ENCODE peak calls at places on chromosomes 11 and 22, in five cellular contexts. One of them, this sample, is unnamed.

GRCh38 chr22:29004647-29005371 is 56.8 kb downstream of the C22orf31 start:
- DNase-seq in left colon: peak
- DNase-seq in amniotic stem cell: no peak
- DNase-seq in IMR-90: peak
- DNase-seq in fibroblast of mammary gland: no peak
- DNase-seq in this sample: no peak

GRCh38 chr22:47564651-47565050 is 802.2 kb downstream of the TBC1D22A start:
- DNase-seq in fibroblast of mammary gland: no peak
- DNase-seq in left colon: no peak
- DNase-seq in amniotic stem cell: no peak
- DNase-seq in IMR-90: no peak
- DNase-seq in this sample: no peak

GRCh38 chr11:117996058-117996457 is 9.9 kb downstream of the IL10RA start:
- DNase-seq in left colon: no peak
- DNase-seq in IMR-90: no peak
- DNase-seq in amniotic stem cell: no peak
- DNase-seq in fibroblast of mammary gland: no peak
- DNase-seq in this sample: no peak

GRCh38 chr11:31875861-31876625 is 64.9 kb upstream of the PAX6 start:
- DNase-seq in IMR-90: no peak
- DNase-seq in amniotic stem cell: no peak
- DNase-seq in fibroblast of mammary gland: no peak
- DNase-seq in left colon: no peak
- DNase-seq in this sample: no peak

GRCh38 chr22:27624705-27625104 is 176.9 kb downstream of the MN1 start:
- DNase-seq in fibroblast of mammary gland: no peak
- DNase-seq in IMR-90: no peak
- DNase-seq in left colon: no peak
- DNase-seq in amniotic stem cell: no peak
- DNase-seq in this sample: no peak

GRCh38 chr22:37775785-37776638 is 31.7 kb upstream of the GCAT start:
- DNase-seq in IMR-90: peak
- DNase-seq in amniotic stem cell: no peak
- DNase-seq in left colon: no peak
- DNase-seq in fibroblast of mammary gland: peak
- DNase-seq in this sample: peak

GRCh38 chr11:20566591-20567434 is 32.6 kb upstream of the SLC6A5 start:
- DNase-seq in fibroblast of mammary gland: no peak
- DNase-seq in IMR-90: no peak
- DNase-seq in amniotic stem cell: no peak
- DNase-seq in left colon: no peak
- DNase-seq in this sample: no peak

GRCh38 chr11:10309163-10310093 is 4.6 kb downstream of the ADM start:
- DNase-seq in fibroblast of mammary gland: peak
- DNase-seq in IMR-90: peak
- DNase-seq in left colon: peak
- DNase-seq in amniotic stem cell: no peak
- DNase-seq in this sample: no peak

GRCh38 chr11:110445428-110445827 is 15.7 kb downstream of the FDX1 start:
- DNase-seq in fibroblast of mammary gland: no peak
- DNase-seq in IMR-90: peak
- DNase-seq in left colon: no peak
- DNase-seq in amniotic stem cell: no peak
- DNase-seq in this sample: no peak

GRCh38 chr11:47270331-47271271 is 668 bp downstream of the MADD start:
- DNase-seq in left colon: no peak
- DNase-seq in IMR-90: peak
- DNase-seq in fibroblast of mammary gland: peak
- DNase-seq in amniotic stem cell: no peak
- DNase-seq in this sample: no peak

This sample was measured in skeletal muscle cell.